ENCODE peak calls at places on chromosomes 1 and 21, in nine cellular contexts. L is choroid plexus epithelial cell, I is IMR-90, Z is BJ, J is coronary artery, G is cardiac muscle cell, T is ovary, F is HFF-Myc, S is HAP-1. W is an unnamed sample.
A peak's percentile ranks its signal among the peaks of the same experiment; 100 is the strongest.

GRCh38 chr1:68516066-68516465 is 19.2 kb upstream of the DEPDC1 start:
- DNase-seq in L (peak; percentile 11), I (no peak), Z (no peak), J (no peak), G (peak; percentile 32), T (no peak), F (no peak), S (no peak), W (peak; percentile 44)

GRCh38 chr21:16841917-16842316 is 670.9 kb upstream of the CXADR start:
- DNase-seq in L (no peak), I (no peak), Z (no peak), J (no peak), G (no peak), T (no peak), F (no peak), S (no peak), W (no peak)

GRCh38 chr1:115041654-115042053 is 12.0 kb downstream of the TSHB start:
- DNase-seq in L (peak; percentile 30), I (no peak), Z (no peak), J (no peak), G (peak; percentile 26), T (no peak), F (no peak), S (no peak), W (no peak)

GRCh38 chr1:32337855-32338636 is 2.0 kb upstream of the MARCKSL1 start:
- DNase-seq in L (no peak), I (peak; percentile 31), Z (no peak), J (no peak), G (peak; percentile 84), T (no peak), F (no peak), S (no peak), W (no peak)

GRCh38 chr1:201896951-201897391 is 8.3 kb downstream of the SHISA4 start:
- DNase-seq in L (no peak), I (peak; percentile 77), Z (no peak), J (no peak), G (peak; percentile 29), T (peak; percentile 52), F (no peak), S (no peak), W (peak; percentile 90)

GRCh38 chr1:32971576-32971975 is 7.0 kb upstream of the RNF19B start:
- DNase-seq in L (no peak), I (no peak), Z (no peak), J (no peak), G (no peak), T (no peak), F (no peak), S (no peak), W (no peak)

GRCh38 chr1:96845464-96845863 is 123.9 kb downstream of the PTBP2 start:
- DNase-seq in L (peak; percentile 41), I (no peak), Z (no peak), J (no peak), G (peak; percentile 38), T (no peak), F (no peak), S (peak; percentile 75), W (no peak)

GRCh38 chr1:7490576-7490975 is 280.5 kb upstream of the VAMP3 start:
- DNase-seq in L (no peak), I (no peak), Z (no peak), J (no peak), G (no peak), T (no peak), F (no peak), S (no peak), W (no peak)

GRCh38 chr1:190507357-190507756 is 29.7 kb upstream of the BRINP3 start:
- DNase-seq in L (no peak), I (no peak), Z (no peak), J (no peak), G (no peak), T (no peak), F (no peak), S (no peak), W (no peak)

GRCh38 chr1:90381598-90381997 is 335.5 kb downstream of the BARHL2 start:
- DNase-seq in L (no peak), I (no peak), Z (no peak), J (no peak), G (no peak), T (no peak), F (no peak), S (no peak), W (no peak)

GRCh38 chr1:38741341-38741740 is 118.2 kb downstream of the RRAGC start:
- DNase-seq in L (peak; percentile 30), I (no peak), Z (no peak), J (no peak), G (peak; percentile 77), T (no peak), F (no peak), S (no peak), W (no peak)

GRCh38 chr1:33971018-33971710 is 107.3 kb downstream of the HMGB4 start:
- DNase-seq in L (peak; percentile 4), I (peak; percentile 15), Z (peak; percentile 27), J (no peak), G (peak; percentile 40), T (no peak), F (no peak), S (no peak), W (no peak)

GRCh38 chr1:36703526-36704208 is 221.0 kb upstream of the CSF3R start:
- DNase-seq in L (peak; percentile 77), I (peak; percentile 49), Z (no peak), J (no peak), G (peak; percentile 78), T (peak; percentile 53), F (peak; percentile 21), S (peak; percentile 90), W (peak; percentile 76)

DNA sequence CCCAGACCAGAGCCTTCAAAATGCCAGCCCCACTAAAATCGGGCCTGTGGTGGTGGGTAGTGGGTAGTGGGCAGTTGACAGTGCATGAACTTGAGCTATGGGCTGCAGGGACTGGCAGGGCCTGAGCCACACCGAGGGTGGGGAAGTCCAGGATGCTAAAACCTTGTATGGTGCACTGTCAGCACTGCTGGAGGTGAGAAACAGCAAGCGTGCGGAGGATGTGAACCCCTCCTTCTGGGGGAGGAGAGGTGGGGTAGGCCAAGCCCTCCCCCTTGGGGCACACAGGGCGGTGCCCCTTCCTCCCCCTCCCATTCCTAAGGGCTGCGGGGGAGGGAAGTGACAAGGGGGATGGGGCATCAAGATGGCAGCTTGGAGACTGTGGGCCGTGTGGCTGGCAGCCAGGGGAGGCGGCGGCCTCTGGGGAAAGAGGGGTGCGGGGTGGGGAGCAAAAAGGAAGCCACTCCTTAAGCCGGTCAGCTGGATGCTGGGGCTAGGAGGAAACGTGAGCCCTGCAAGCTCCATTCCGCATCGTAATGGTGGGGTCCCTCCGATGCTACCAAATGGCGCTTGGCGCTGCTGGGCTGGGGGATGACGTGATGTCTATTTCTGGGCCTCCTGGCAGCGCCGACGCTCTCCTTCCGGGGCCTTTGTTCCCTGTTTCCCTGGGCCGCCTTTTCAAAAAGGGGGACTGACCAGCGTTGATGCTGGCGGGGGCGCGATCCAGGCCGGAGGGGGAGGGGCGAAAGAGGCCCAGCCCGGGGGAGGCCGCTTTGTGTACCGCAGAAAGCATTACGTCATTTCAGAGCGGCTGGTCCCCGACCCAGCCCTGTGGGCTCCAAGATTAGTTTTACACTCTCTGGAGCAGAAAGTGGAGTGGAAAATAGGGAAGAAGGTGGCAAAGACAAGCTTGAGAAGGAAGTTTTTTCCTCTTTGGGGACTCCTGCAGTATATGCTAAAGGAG is 794 bp downstream of the SYT11 start:
- DNase-seq in L (peak; percentile 80), I (peak; percentile 84), Z (no peak), J (peak; percentile 85), G (peak; percentile 89), T (peak; percentile 90), F (no peak), S (peak; percentile 62), W (peak; percentile 92)
- H3K4me3 ChIP-seq in L (peak overlapping the region; percentile 57), I (peak overlapping the region; percentile 50), Z (peak overlapping the region; percentile 40), J (peak overlapping the region; percentile 69), G (no peak overlapping the region), T (peak overlapping the region; percentile 39), F (peak overlapping the region; percentile 44), S (peak overlapping the region; percentile 38), W (peak overlapping the region; percentile 42)

GRCh38 chr1:150162582-150162861 is 12.8 kb downstream of the PLEKHO1 start:
- DNase-seq in L (no peak), I (no peak), Z (no peak), J (no peak), G (no peak), T (no peak), F (no peak), S (no peak), W (no peak)
- H3K4me3 ChIP-seq in L (no peak overlapping the region), I (peak overlapping the region; percentile 8), Z (peak overlapping the region; percentile 15), J (peak overlapping the region; percentile 64), G (peak overlapping the region; percentile 7), T (peak overlapping the region; percentile 4), F (peak overlapping the region; percentile 25), S (peak overlapping the region; percentile 7), W (peak overlapping the region; percentile 24)

GRCh38 chr1:40862008-40862863 is at the start of gene CITED4:
- DNase-seq in L (peak; percentile 93), I (peak; percentile 83), Z (peak; percentile 39), J (peak; percentile 96), G (peak; percentile 93), T (peak; percentile 99), F (peak; percentile 67), S (peak; percentile 97), W (peak; percentile 90)

GRCh38 chr1:40861227-40862003 is 748 bp downstream of the CITED4 start:
- DNase-seq in L (peak; percentile 63), I (peak; percentile 48), Z (no peak), J (peak; percentile 75), G (peak; percentile 61), T (peak; percentile 75), F (no peak), S (peak; percentile 45), W (peak; percentile 52)

GRCh38 chr1:40859017-40859416 is 3.1 kb downstream of the CITED4 start:
- DNase-seq in L (no peak), I (no peak), Z (no peak), J (no peak), G (no peak), T (no peak), F (no peak), S (no peak), W (no peak)

GRCh38 chr1:40857737-40858136 is 4.4 kb downstream of the CITED4 start:
- DNase-seq in L (no peak), I (no peak), Z (no peak), J (no peak), G (no peak), T (no peak), F (no peak), S (no peak), W (no peak)

DNA sequence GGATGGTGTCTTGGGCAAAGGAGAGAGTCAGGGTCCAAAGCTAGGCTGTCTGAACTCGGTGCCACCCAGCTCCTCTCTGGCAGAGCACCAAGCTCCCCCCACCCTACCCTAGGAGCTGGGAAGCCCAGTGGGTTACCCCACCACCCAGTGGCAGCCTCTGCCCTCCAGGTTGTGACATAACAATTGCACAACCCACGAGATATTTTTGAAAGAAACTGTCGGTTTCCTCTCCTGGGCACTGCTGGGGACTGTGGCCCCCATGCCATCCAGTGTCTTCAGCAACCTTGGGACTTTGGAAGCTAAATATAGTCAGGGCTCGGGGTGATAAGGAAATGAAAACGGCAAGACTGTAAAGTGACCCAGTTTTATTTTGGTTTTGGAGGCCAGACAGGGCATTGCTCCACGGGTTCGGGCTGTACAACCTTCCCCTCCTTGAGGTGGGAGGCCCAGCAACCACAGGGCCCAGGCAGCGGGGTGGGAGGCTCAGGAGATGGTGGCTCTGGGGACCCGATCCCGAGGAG is 1.4 kb downstream of the CITED4 start:
- DNase-seq in L (no peak), I (no peak), Z (no peak), J (no peak), G (no peak), T (peak; percentile 49), F (no peak), S (no peak), W (no peak)
- H3K4me3 ChIP-seq in L (peak overlapping the region; percentile 69), I (no peak overlapping the region), Z (peak overlapping the region; percentile 54), J (peak overlapping the region; percentile 96), G (peak overlapping the region; percentile 59), T (peak overlapping the region; percentile 71), F (peak overlapping the region; percentile 51), S (peak overlapping the region; percentile 28), W (peak overlapping the region; percentile 52)

GRCh38 chr1:3650248-3651010 is 526 bp upstream of the WRAP73 start:
- DNase-seq in L (no peak), I (no peak), Z (no peak), J (peak; percentile 63), G (no peak), T (no peak), F (no peak), S (no peak), W (no peak)
- H3K4me3 ChIP-seq in L (peak overlapping the region; percentile 83), I (no peak overlapping the region), Z (no peak overlapping the region), J (peak overlapping the region; percentile 85), G (peak overlapping the region; percentile 76), T (peak overlapping the region; percentile 96), F (peak overlapping the region; percentile 87), S (peak overlapping the region; percentile 85), W (peak overlapping the region; percentile 83)